ENCODE peak calls at places on chromosomes 13 and 19, in five cellular contexts. One of them, this sample, is unnamed.

GRCh38 chr19:54462713-54463530 is 656 bp downstream of the LENG9 start:
- DNase-seq in BJ: no peak
- DNase-seq in CD8-positive, alpha-beta T cell: peak
- DNase-seq in fibroblast of mammary gland: peak
- DNase-seq in cardiac fibroblast: peak
- DNase-seq in this sample: no peak

GRCh38 chr13:103839460-103839859 is 773.2 kb upstream of the SLC10A2 start:
- DNase-seq in cardiac fibroblast: no peak
- DNase-seq in BJ: no peak
- DNase-seq in CD8-positive, alpha-beta T cell: no peak
- DNase-seq in fibroblast of mammary gland: no peak
- DNase-seq in this sample: no peak

GRCh38 chr19:38145627-38146026 is 78.4 kb downstream of the DPF1 start:
- DNase-seq in BJ: no peak
- DNase-seq in fibroblast of mammary gland: peak
- DNase-seq in cardiac fibroblast: peak
- DNase-seq in CD8-positive, alpha-beta T cell: no peak
- DNase-seq in this sample: no peak

GRCh38 chr19:4374451-4375163 is 25.7 kb downstream of the SH3GL1 start:
- DNase-seq in cardiac fibroblast: peak
- DNase-seq in fibroblast of mammary gland: peak
- DNase-seq in BJ: peak
- DNase-seq in CD8-positive, alpha-beta T cell: no peak
- DNase-seq in this sample: peak

GRCh38 chr13:21872795-21873194 is 201.9 kb downstream of the FGF9 start:
- DNase-seq in BJ: no peak
- DNase-seq in CD8-positive, alpha-beta T cell: no peak
- DNase-seq in cardiac fibroblast: no peak
- DNase-seq in fibroblast of mammary gland: no peak
- DNase-seq in this sample: no peak

GRCh38 chr13:103354189-103354588 is 288.0 kb upstream of the SLC10A2 start:
- DNase-seq in fibroblast of mammary gland: peak
- DNase-seq in CD8-positive, alpha-beta T cell: no peak
- DNase-seq in cardiac fibroblast: no peak
- DNase-seq in BJ: no peak
- DNase-seq in this sample: no peak

GRCh38 chr13:51225034-51225433 is 2.8 kb downstream of the FAM124A start:
- DNase-seq in CD8-positive, alpha-beta T cell: no peak
- DNase-seq in fibroblast of mammary gland: peak
- DNase-seq in BJ: no peak
- DNase-seq in cardiac fibroblast: no peak
- DNase-seq in this sample: no peak

GRCh38 chr13:26459276-26460131 is 98.0 kb upstream of the WASF3 start:
- DNase-seq in BJ: no peak
- DNase-seq in fibroblast of mammary gland: peak
- DNase-seq in CD8-positive, alpha-beta T cell: no peak
- DNase-seq in cardiac fibroblast: no peak
- DNase-seq in this sample: no peak

GRCh38 chr19:3554254-3555083 is 2.9 kb downstream of the MFSD12 start:
- DNase-seq in cardiac fibroblast: no peak
- DNase-seq in CD8-positive, alpha-beta T cell: peak
- DNase-seq in BJ: no peak
- DNase-seq in fibroblast of mammary gland: no peak
- DNase-seq in this sample: no peak

GRCh38 chr13:39433705-39434104 is 169.3 kb downstream of the LHFPL6 start:
- DNase-seq in cardiac fibroblast: no peak
- DNase-seq in CD8-positive, alpha-beta T cell: no peak
- DNase-seq in fibroblast of mammary gland: no peak
- DNase-seq in BJ: no peak
- DNase-seq in this sample: no peak

GRCh38 chr19:41377977-41378707 is 1.8 kb downstream of the TMEM91 start:
- DNase-seq in CD8-positive, alpha-beta T cell: peak
- DNase-seq in cardiac fibroblast: no peak
- DNase-seq in BJ: no peak
- DNase-seq in fibroblast of mammary gland: no peak
- DNase-seq in this sample: no peak

GRCh38 chr13:111658150-111659100 is 338.0 kb downstream of the TEX29 start:
- DNase-seq in cardiac fibroblast: no peak
- DNase-seq in fibroblast of mammary gland: no peak
- DNase-seq in BJ: no peak
- DNase-seq in CD8-positive, alpha-beta T cell: no peak
- DNase-seq in this sample: no peak

GRCh38 chr19:48819366-48819816 is 8.6 kb upstream of the BCAT2 start:
- DNase-seq in fibroblast of mammary gland: peak
- DNase-seq in BJ: peak
- DNase-seq in CD8-positive, alpha-beta T cell: no peak
- DNase-seq in cardiac fibroblast: peak
- DNase-seq in this sample: peak

GRCh38 chr19:23698711-23699520 is 11.9 kb upstream of the ZNF675 start:
- DNase-seq in cardiac fibroblast: no peak
- DNase-seq in BJ: no peak
- DNase-seq in fibroblast of mammary gland: no peak
- DNase-seq in CD8-positive, alpha-beta T cell: no peak
- DNase-seq in this sample: no peak

GRCh38 chr19:51467864-51468544 is 9.8 kb upstream of the SIGLEC8 start:
- DNase-seq in BJ: no peak
- DNase-seq in CD8-positive, alpha-beta T cell: no peak
- DNase-seq in fibroblast of mammary gland: no peak
- DNase-seq in cardiac fibroblast: no peak
- DNase-seq in this sample: no peak

GRCh38 chr13:41463823-41464602 is 6.7 kb downstream of the RGCC start:
- DNase-seq in CD8-positive, alpha-beta T cell: no peak
- DNase-seq in BJ: no peak
- DNase-seq in cardiac fibroblast: no peak
- DNase-seq in fibroblast of mammary gland: no peak
- DNase-seq in this sample: no peak

GRCh38 chr13:26053418-26053980 is 1.7 kb upstream of the SHISA2 start:
- DNase-seq in CD8-positive, alpha-beta T cell: no peak
- DNase-seq in fibroblast of mammary gland: no peak
- DNase-seq in BJ: no peak
- DNase-seq in cardiac fibroblast: no peak
- DNase-seq in this sample: no peak

GRCh38 chr19:38452430-38453366 is 19.2 kb downstream of the RYR1 start:
- DNase-seq in fibroblast of mammary gland: no peak
- DNase-seq in BJ: no peak
- DNase-seq in CD8-positive, alpha-beta T cell: no peak
- DNase-seq in cardiac fibroblast: no peak
- DNase-seq in this sample: no peak

GRCh38 chr13:100394005-100394695 is 194.4 kb downstream of the GGACT start:
- DNase-seq in cardiac fibroblast: peak
- DNase-seq in CD8-positive, alpha-beta T cell: no peak
- DNase-seq in BJ: peak
- DNase-seq in fibroblast of mammary gland: peak
- DNase-seq in this sample: peak

GRCh38 chr19:33766623-33767022 is 30.0 kb upstream of the KCTD15 start:
- DNase-seq in cardiac fibroblast: no peak
- DNase-seq in BJ: no peak
- DNase-seq in CD8-positive, alpha-beta T cell: no peak
- DNase-seq in fibroblast of mammary gland: no peak
- DNase-seq in this sample: no peak

GRCh38 chr13:48265217-48265815 is 32.3 kb downstream of the ITM2B start:
- DNase-seq in cardiac fibroblast: no peak
- DNase-seq in fibroblast of mammary gland: no peak
- DNase-seq in CD8-positive, alpha-beta T cell: no peak
- DNase-seq in BJ: no peak
- DNase-seq in this sample: no peak

GRCh38 chr19:36685835-36686234 is 1.6 kb upstream of the ZNF567 start:
- DNase-seq in fibroblast of mammary gland: no peak
- DNase-seq in cardiac fibroblast: no peak
- DNase-seq in BJ: no peak
- DNase-seq in CD8-positive, alpha-beta T cell: no peak
- DNase-seq in this sample: no peak

GRCh38 chr13:100633461-100633860 is 41.1 kb downstream of the TMTC4 start:
- DNase-seq in cardiac fibroblast: peak
- DNase-seq in fibroblast of mammary gland: peak
- DNase-seq in CD8-positive, alpha-beta T cell: no peak
- DNase-seq in BJ: peak
- DNase-seq in this sample: peak

GRCh38 chr19:19662344-19662743 is 1.1 kb downstream of the ATP13A1 start:
- DNase-seq in CD8-positive, alpha-beta T cell: no peak
- DNase-seq in BJ: no peak
- DNase-seq in cardiac fibroblast: no peak
- DNase-seq in fibroblast of mammary gland: no peak
- DNase-seq in this sample: no peak

GRCh38 chr19:19661675-19662251 is 1.7 kb downstream of the ATP13A1 start:
- DNase-seq in cardiac fibroblast: no peak
- DNase-seq in BJ: no peak
- DNase-seq in fibroblast of mammary gland: no peak
- DNase-seq in CD8-positive, alpha-beta T cell: no peak
- DNase-seq in this sample: no peak

GRCh38 chr19:19661141-19661674 is 2.3 kb downstream of the ATP13A1 start:
- DNase-seq in cardiac fibroblast: no peak
- DNase-seq in fibroblast of mammary gland: no peak
- DNase-seq in BJ: no peak
- DNase-seq in CD8-positive, alpha-beta T cell: no peak
- DNase-seq in this sample: no peak

GRCh38 chr19:19662866-19663291 is 597 bp downstream of the ATP13A1 start:
- DNase-seq in BJ: no peak
- DNase-seq in cardiac fibroblast: peak
- DNase-seq in CD8-positive, alpha-beta T cell: no peak
- DNase-seq in fibroblast of mammary gland: peak
- DNase-seq in this sample: no peak

GRCh38 chr19:19663292-19664120 is at the start of gene ATP13A1:
- DNase-seq in BJ: peak
- DNase-seq in cardiac fibroblast: peak
- DNase-seq in fibroblast of mammary gland: peak
- DNase-seq in CD8-positive, alpha-beta T cell: peak
- DNase-seq in this sample: peak
- TF ChIP-seq CTCF in BJ: peak
- TF ChIP-seq CTCF in cardiac fibroblast: no peak
- TF ChIP-seq CTCF in fibroblast of mammary gland: no peak
- TF ChIP-seq CTCF in CD8-positive, alpha-beta T cell: peak
- TF ChIP-seq CTCF in this sample: peak

GRCh38 chr19:35236638-35237400 is 8.3 kb upstream of the FAM187B start:
- DNase-seq in fibroblast of mammary gland: no peak
- DNase-seq in cardiac fibroblast: no peak
- DNase-seq in BJ: no peak
- DNase-seq in CD8-positive, alpha-beta T cell: no peak
- DNase-seq in this sample: no peak
- TF ChIP-seq CTCF in fibroblast of mammary gland: no peak
- TF ChIP-seq CTCF in cardiac fibroblast: no peak
- TF ChIP-seq CTCF in BJ: no peak
- TF ChIP-seq CTCF in CD8-positive, alpha-beta T cell: no peak
- TF ChIP-seq CTCF in this sample: no peak

GRCh38 chr19:14463747-14464146 is 11.4 kb downstream of the PTGER1 start:
- DNase-seq in cardiac fibroblast: no peak
- DNase-seq in CD8-positive, alpha-beta T cell: no peak
- DNase-seq in BJ: no peak
- DNase-seq in fibroblast of mammary gland: no peak
- DNase-seq in this sample: no peak

GRCh38 chr19:14459703-14460102 is 15.5 kb downstream of the PTGER1 start:
- DNase-seq in cardiac fibroblast: no peak
- DNase-seq in CD8-positive, alpha-beta T cell: peak
- DNase-seq in fibroblast of mammary gland: no peak
- DNase-seq in BJ: no peak
- DNase-seq in this sample: no peak

DNA sequence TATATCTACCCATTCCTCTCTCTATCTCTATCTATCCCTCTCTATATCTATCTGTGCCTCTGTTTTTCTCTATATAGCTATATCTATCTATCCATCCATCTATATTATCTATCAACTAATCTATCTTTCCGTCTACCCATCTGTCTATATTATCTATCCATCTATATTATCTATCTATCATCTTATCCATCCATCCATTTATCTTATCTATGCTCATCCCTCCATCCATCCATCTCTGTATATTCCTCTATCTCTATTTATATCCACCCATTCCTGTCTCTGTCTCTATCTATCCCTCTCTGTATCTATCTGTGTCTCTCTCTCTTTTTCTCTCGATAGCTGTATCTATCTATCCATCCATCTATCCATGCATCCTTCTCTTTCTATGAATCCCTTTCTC is 14.2 kb downstream of the PTGER1 start:
- DNase-seq in cardiac fibroblast: no peak
- DNase-seq in CD8-positive, alpha-beta T cell: no peak
- DNase-seq in BJ: no peak
- DNase-seq in fibroblast of mammary gland: no peak
- DNase-seq in this sample: no peak
- TF ChIP-seq CTCF in cardiac fibroblast: no peak
- TF ChIP-seq CTCF in CD8-positive, alpha-beta T cell: no peak
- TF ChIP-seq CTCF in BJ: no peak
- TF ChIP-seq CTCF in fibroblast of mammary gland: no peak
- TF ChIP-seq CTCF in this sample: no peak

GRCh38 chr13:97435794-97436193 is 1.8 kb downstream of the RAP2A start:
- DNase-seq in fibroblast of mammary gland: peak
- DNase-seq in cardiac fibroblast: no peak
- DNase-seq in BJ: no peak
- DNase-seq in CD8-positive, alpha-beta T cell: no peak
- DNase-seq in this sample: no peak
- TF ChIP-seq CTCF in fibroblast of mammary gland: no peak
- TF ChIP-seq CTCF in cardiac fibroblast: no peak
- TF ChIP-seq CTCF in BJ: no peak
- TF ChIP-seq CTCF in CD8-positive, alpha-beta T cell: no peak
- TF ChIP-seq CTCF in this sample: no peak

DNA sequence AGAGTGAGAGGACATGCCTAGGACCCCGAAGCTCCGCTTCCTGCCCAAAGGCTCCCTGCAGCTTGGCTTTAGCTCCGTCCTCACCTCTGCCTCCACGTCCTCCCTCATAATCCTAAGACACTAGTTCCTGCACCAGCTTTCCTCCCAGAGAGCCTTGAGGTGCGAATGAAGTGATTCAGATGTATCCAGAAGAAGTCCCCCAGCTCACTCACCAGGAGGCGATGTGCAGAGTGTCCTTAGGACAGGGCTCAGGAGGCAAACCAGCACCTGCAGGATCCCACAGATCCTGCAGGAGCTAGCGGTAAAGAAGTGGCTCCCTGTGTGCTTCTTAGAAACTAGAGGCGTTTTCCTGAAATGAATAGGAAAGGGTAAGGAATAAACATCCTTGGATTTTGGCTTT is 109.7 kb downstream of the HSPH1 start:
- DNase-seq in cardiac fibroblast: no peak
- DNase-seq in fibroblast of mammary gland: no peak
- DNase-seq in CD8-positive, alpha-beta T cell: no peak
- DNase-seq in BJ: no peak
- DNase-seq in this sample: no peak
- TF ChIP-seq CTCF in cardiac fibroblast: peak
- TF ChIP-seq CTCF in fibroblast of mammary gland: no peak
- TF ChIP-seq CTCF in CD8-positive, alpha-beta T cell: no peak
- TF ChIP-seq CTCF in BJ: no peak
- TF ChIP-seq CTCF in this sample: no peak